ENCODE peak calls at places on chromosome 15, in eight cellular contexts. V is tibial artery, H is right lobe of liver, D is transverse colon, P is heart right ventricle, R is heart left ventricle, K is body of pancreas, U is GM23338. Z is an unnamed sample.

GRCh38 chr15:63483521-63484371 is 20.6 kb upstream of the USP3 start:
- DNase-seq in U (no peak), K (no peak), P (no peak), D (no peak), R (no peak), V (no peak), H (no peak), Z (no peak)

GRCh38 chr15:58521293-58521991 is 89.7 kb downstream of the LIPC start:
- DNase-seq in P (peak; percentile 33), K (peak; percentile 42), V (peak; percentile 58), R (no peak), H (peak; percentile 52), D (no peak), U (peak; percentile 53), Z (peak; percentile 28)

GRCh38 chr15:58931985-58932384 is 1.5 kb downstream of the SLTM start:
- DNase-seq in D (peak; percentile 25), U (no peak), V (no peak), R (peak; percentile 20), H (peak; percentile 56), P (no peak), K (peak; percentile 41), Z (no peak)

GRCh38 chr15:70447927-70448698 is 315.2 kb downstream of the UACA start:
- DNase-seq in R (peak; percentile 29), V (no peak), U (peak; percentile 38), D (peak; percentile 30), H (no peak), K (peak; percentile 32), P (peak; percentile 45), Z (no peak)

GRCh38 chr15:101614761-101615160 is 37.4 kb downstream of the TM2D3 start:
- DNase-seq in D (no peak), P (no peak), H (no peak), V (no peak), K (no peak), R (no peak), U (no peak), Z (no peak)

GRCh38 chr15:70508561-70509281 is 254.6 kb downstream of the UACA start:
- DNase-seq in H (no peak), P (no peak), U (peak; percentile 30), V (no peak), K (no peak), D (no peak), R (no peak), Z (no peak)

GRCh38 chr15:76945494-76945893 is 13.9 kb downstream of the RCN2 start:
- DNase-seq in U (no peak), D (no peak), P (no peak), K (no peak), V (no peak), H (no peak), R (no peak), Z (no peak)

GRCh38 chr15:42107483-42107882 is 13.1 kb upstream of the PLA2G4D start:
- DNase-seq in V (no peak), D (peak; percentile 92), U (no peak), R (no peak), K (peak; percentile 68), P (no peak), H (no peak), Z (no peak)

GRCh38 chr15:39455502-39455991 is 125.3 kb upstream of the THBS1 start:
- DNase-seq in R (no peak), P (no peak), U (no peak), K (peak; percentile 33), D (no peak), V (no peak), H (no peak), Z (no peak)

GRCh38 chr15:65409284-65409631 is 13.5 kb downstream of the IGDCC4 start:
- DNase-seq in R (no peak), H (no peak), K (no peak), U (no peak), V (no peak), D (no peak), P (no peak), Z (no peak)

GRCh38 chr15:43251863-43252241 is 14.9 kb downstream of the TGM5 start:
- DNase-seq in U (no peak), H (no peak), D (no peak), R (no peak), P (no peak), V (no peak), K (no peak), Z (no peak)

GRCh38 chr15:62940755-62941361 is 101.7 kb upstream of the TPM1 start:
- DNase-seq in D (peak; percentile 51), U (no peak), K (peak; percentile 46), V (peak; percentile 87), R (peak; percentile 82), P (peak; percentile 79), H (peak; percentile 54), Z (peak; percentile 85)

GRCh38 chr15:59249816-59250215 is 43.2 kb downstream of the LDHAL6B start:
- DNase-seq in R (no peak), H (no peak), U (no peak), P (no peak), D (no peak), K (no peak), V (no peak), Z (no peak)

GRCh38 chr15:41285285-41285684 is 47.1 kb downstream of the OIP5 start:
- DNase-seq in R (no peak), U (peak; percentile 28), V (no peak), D (no peak), P (no peak), K (no peak), H (no peak), Z (no peak)

GRCh38 chr15:80969316-80969715 is 20.3 kb downstream of the MESD start:
- DNase-seq in K (no peak), D (no peak), U (no peak), H (no peak), P (no peak), V (no peak), R (no peak), Z (no peak)

GRCh38 chr15:42921049-42921731 is 612 bp upstream of the TTBK2 start:
- DNase-seq in U (peak; percentile 44), V (peak; percentile 40), H (peak; percentile 55), P (peak; percentile 32), K (peak; percentile 23), D (peak; percentile 34), R (peak; percentile 10), Z (no peak)

GRCh38 chr15:63135804-63136203 is 14.1 kb downstream of the LACTB start:
- DNase-seq in D (no peak), K (no peak), R (no peak), U (no peak), P (no peak), V (no peak), H (no peak), Z (no peak)

GRCh38 chr15:26864664-26865191 is 2.1 kb upstream of the GABRA5 start:
- DNase-seq in U (peak; percentile 90), D (no peak), P (no peak), K (peak; percentile 45), V (no peak), H (no peak), R (no peak), Z (no peak)

GRCh38 chr15:85479071-85479647 is 98.8 kb downstream of the AKAP13 start:
- DNase-seq in D (no peak), K (no peak), U (peak; percentile 63), H (no peak), R (no peak), P (no peak), V (no peak), Z (no peak)

GRCh38 chr15:90038639-90039095 is 37.5 kb downstream of the ZNF710 start:
- DNase-seq in D (no peak), H (peak; percentile 82), K (no peak), P (no peak), U (no peak), R (no peak), V (no peak), Z (no peak)
- H3K27ac ChIP-seq in D (no peak overlapping the region), H (peak overlapping the region; percentile 87), K (peak overlapping the region; percentile 58), P (no peak overlapping the region), U (no peak overlapping the region), R (no peak overlapping the region), V (no peak overlapping the region), Z (no peak overlapping the region)

DNA sequence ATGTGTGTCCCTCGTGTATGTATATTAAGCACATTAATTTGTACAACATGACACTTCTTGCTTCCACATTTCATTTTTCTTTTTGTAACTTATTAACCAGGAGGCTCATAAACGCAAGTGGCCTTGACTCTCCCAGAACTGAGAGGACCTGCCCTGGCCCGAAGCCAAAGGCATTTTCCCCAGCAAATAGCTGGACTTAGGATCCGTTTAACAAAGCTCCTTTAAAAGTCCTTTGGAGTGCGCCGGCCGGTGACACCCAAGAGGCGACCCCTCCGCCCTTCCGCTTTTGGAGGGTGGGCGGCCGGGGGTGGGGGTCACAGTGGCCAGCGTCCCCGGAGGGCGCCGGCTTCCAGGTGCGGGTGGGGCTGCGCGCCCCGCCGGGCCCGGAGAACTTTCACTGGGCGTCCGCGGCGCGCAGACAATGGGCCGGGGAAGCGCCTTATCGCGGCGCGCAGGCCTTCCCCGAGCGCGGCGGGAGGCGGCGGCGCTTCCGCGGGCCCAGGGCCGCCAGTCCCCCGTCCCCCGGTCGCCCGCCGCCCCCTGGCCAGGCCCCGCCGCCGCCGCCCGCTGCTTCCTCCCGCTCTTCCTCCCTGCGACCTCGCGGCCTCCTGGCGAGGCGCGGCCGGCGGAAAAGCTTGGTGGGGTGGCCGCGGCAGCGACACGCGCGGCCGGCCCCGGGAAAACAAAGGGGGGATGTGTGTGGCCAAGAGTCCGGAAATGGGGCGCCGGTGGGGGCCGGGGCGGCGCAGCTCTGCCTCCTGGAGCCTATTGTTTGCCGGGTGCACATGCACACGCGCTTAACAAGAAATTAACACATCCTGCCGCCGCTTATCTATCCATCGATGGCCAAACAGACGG is 613.4 kb downstream of the MCTP2 start:
- DNase-seq in U (peak; percentile 70), H (peak; percentile 69), K (peak; percentile 84), R (peak; percentile 81), P (peak; percentile 76), V (peak; percentile 40), D (peak; percentile 91), Z (peak; percentile 57)
- H3K4me3 ChIP-seq in U (peak overlapping the region; percentile 50), H (peak overlapping the region; percentile 12), K (no peak overlapping the region), R (peak overlapping the region; percentile 51), P (peak overlapping the region; percentile 23), V (peak overlapping the region; percentile 55), D (peak overlapping the region; percentile 34), Z (peak overlapping the region; percentile 24)

DNA sequence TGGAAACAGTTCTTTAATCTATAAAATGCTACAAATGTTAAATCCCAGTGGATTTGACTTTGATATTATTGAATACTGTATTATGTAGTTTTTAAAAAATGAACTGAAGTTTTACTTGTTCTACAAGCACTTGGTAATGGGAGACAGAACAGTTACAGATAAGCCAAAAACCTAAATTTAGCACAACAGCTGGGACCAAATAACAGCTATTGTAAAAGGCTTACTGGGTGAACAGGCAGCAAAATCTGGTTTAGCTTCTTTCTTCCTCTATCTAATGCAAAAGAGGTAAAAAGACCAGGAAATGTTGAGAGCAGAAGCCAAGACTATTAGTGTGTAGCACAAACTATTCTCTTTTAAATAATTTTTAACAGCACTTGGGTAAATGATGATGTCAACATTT is 1.6 kb upstream of the ATOSA start:
- DNase-seq in D (no peak), H (no peak), V (no peak), U (no peak), P (no peak), K (no peak), R (no peak), Z (no peak)
- H3K4me1 ChIP-seq in D (peaks cover 14% of the 10 kb centered on the region), H (no peaks in the 10 kb centered on the region), V (peaks cover 12% of the 10 kb centered on the region), U (peaks cover 13% of the 10 kb centered on the region), P (peaks cover 30% of the 10 kb centered on the region), K (peaks cover 16% of the 10 kb centered on the region), R (peaks cover 7% of the 10 kb centered on the region), Z (peaks cover 9% of the 10 kb centered on the region)

DNA sequence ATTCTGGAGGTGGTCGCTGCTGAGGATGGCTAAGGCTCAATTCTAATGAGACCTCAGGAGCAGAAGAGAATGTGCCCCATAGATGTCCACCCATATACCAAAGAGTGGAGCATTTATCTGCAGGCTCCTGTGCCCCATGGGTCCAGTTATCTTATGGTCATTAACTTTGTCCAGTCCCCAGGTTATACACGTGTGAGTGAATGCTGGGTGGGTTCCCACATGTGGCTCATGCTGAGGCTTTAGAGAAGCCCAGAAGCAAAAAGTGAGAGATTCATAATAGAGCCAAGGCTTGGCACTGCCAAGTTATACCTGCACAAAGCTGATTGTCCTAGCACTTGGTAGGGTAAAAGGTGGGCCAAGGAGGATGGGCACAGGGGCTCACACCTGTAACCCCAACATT is 30.0 kb upstream of the MINAR1 start:
- DNase-seq in D (no peak), U (no peak), R (no peak), P (no peak), K (no peak), H (no peak), V (no peak), Z (no peak)
- H3K27ac ChIP-seq in D (no peak overlapping the region), U (no peak overlapping the region), R (no peak overlapping the region), P (no peak overlapping the region), K (no peak overlapping the region), H (no peak overlapping the region), V (no peak overlapping the region), Z (no peak overlapping the region)

Z was measured in uterus.